ENCODE peak calls at places on chromosomes 1 and 21, in six cellular contexts. One of them, this sample, is unnamed. For H3K27me3, the result is how much of the 10 kb centered on the place peaks cover.

GRCh38 chr1:205585835-205586785 is 45.7 kb downstream of the ELK4 start:
- DNase-seq in colonic mucosa: no peak
- DNase-seq in heart left ventricle: no peak
- DNase-seq in bronchial epithelial cell: no peak
- DNase-seq in breast epithelium: no peak
- DNase-seq in neural progenitor cell: no peak
- DNase-seq in this sample: no peak

GRCh38 chr21:45607021-45607921 is 36.3 kb upstream of the PCBP3 start:
- DNase-seq in colonic mucosa: no peak
- DNase-seq in breast epithelium: no peak
- DNase-seq in bronchial epithelial cell: no peak
- DNase-seq in neural progenitor cell: no peak
- DNase-seq in heart left ventricle: no peak
- DNase-seq in this sample: no peak

GRCh38 chr1:199875856-199876255 is 151.7 kb upstream of the NR5A2 start:
- DNase-seq in bronchial epithelial cell: no peak
- DNase-seq in neural progenitor cell: no peak
- DNase-seq in colonic mucosa: no peak
- DNase-seq in breast epithelium: no peak
- DNase-seq in heart left ventricle: no peak
- DNase-seq in this sample: no peak

GRCh38 chr1:27605796-27606707 is 2.1 kb upstream of the AHDC1 start:
- DNase-seq in neural progenitor cell: peak
- DNase-seq in colonic mucosa: peak
- DNase-seq in heart left ventricle: peak
- DNase-seq in breast epithelium: no peak
- DNase-seq in bronchial epithelial cell: peak
- DNase-seq in this sample: peak

GRCh38 chr1:48073773-48074172 is 76.6 kb upstream of the TRABD2B start:
- DNase-seq in heart left ventricle: no peak
- DNase-seq in breast epithelium: no peak
- DNase-seq in colonic mucosa: no peak
- DNase-seq in bronchial epithelial cell: no peak
- DNase-seq in neural progenitor cell: no peak
- DNase-seq in this sample: no peak

GRCh38 chr1:1230656-1231399 is 973 bp downstream of the SDF4 start:
- DNase-seq in colonic mucosa: peak
- DNase-seq in breast epithelium: no peak
- DNase-seq in heart left ventricle: no peak
- DNase-seq in neural progenitor cell: no peak
- DNase-seq in bronchial epithelial cell: peak
- DNase-seq in this sample: no peak

GRCh38 chr1:236419502-236419901 is 25.4 kb downstream of the EDARADD start:
- DNase-seq in neural progenitor cell: no peak
- DNase-seq in colonic mucosa: no peak
- DNase-seq in breast epithelium: no peak
- DNase-seq in bronchial epithelial cell: no peak
- DNase-seq in heart left ventricle: no peak
- DNase-seq in this sample: no peak

GRCh38 chr1:26848947-26849774 is 13.8 kb upstream of the SFN start:
- DNase-seq in breast epithelium: no peak
- DNase-seq in heart left ventricle: no peak
- DNase-seq in bronchial epithelial cell: peak
- DNase-seq in neural progenitor cell: no peak
- DNase-seq in colonic mucosa: peak
- DNase-seq in this sample: no peak

GRCh38 chr1:151436985-151437384 is 22.3 kb downstream of the POGZ start:
- DNase-seq in bronchial epithelial cell: no peak
- DNase-seq in heart left ventricle: no peak
- DNase-seq in colonic mucosa: no peak
- DNase-seq in breast epithelium: no peak
- DNase-seq in neural progenitor cell: no peak
- DNase-seq in this sample: no peak

DNA sequence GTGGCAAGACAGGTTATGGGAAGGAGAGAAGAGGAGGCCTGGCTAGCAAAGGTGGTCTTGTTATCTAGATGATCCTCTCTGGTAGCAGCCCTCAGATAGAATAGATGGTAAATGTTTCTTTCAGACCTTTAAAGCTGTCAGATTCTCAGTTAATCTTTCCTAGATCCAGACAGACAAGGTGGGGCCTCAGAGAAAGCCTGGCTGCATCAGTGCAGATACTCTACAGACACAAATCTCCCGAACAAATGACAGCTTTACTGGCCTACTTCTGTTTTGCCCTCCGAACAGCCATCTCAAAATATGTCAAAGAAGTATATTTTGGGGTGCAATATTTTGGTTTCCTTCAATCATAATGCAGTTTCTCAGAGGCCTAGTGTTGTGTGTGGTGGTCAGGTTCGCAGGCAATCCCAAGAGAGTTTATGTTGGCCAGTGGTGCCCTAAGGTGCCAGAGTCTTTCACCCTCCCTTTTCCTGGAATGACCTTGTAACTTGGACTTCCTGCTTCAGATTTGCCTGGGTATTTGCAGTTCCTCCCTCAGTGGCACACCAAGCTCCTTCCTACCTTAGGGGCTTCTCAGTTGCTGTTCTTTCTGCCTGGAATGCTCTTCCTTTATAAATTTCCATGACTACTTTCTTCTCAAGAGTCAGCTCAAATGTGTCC is 7.0 kb downstream of the LRRC8B start:
- DNase-seq in bronchial epithelial cell: no peak
- DNase-seq in neural progenitor cell: no peak
- DNase-seq in heart left ventricle: no peak
- DNase-seq in breast epithelium: no peak
- DNase-seq in colonic mucosa: no peak
- DNase-seq in this sample: no peak
- H3K27me3 ChIP-seq in bronchial epithelial cell: under half
- H3K27me3 ChIP-seq in neural progenitor cell: under half
- H3K27me3 ChIP-seq in heart left ventricle: under half
- H3K27me3 ChIP-seq in breast epithelium: under half
- H3K27me3 ChIP-seq in colonic mucosa: under half
- H3K27me3 ChIP-seq in this sample: under half

GRCh38 chr1:243623831-243624230 is 226.2 kb downstream of the AKT3 start:
- DNase-seq in colonic mucosa: no peak
- DNase-seq in neural progenitor cell: no peak
- DNase-seq in bronchial epithelial cell: no peak
- DNase-seq in breast epithelium: no peak
- DNase-seq in heart left ventricle: no peak
- DNase-seq in this sample: no peak
- H3K4me3 ChIP-seq in colonic mucosa: no peak
- H3K4me3 ChIP-seq in neural progenitor cell: no peak
- H3K4me3 ChIP-seq in bronchial epithelial cell: no peak
- H3K4me3 ChIP-seq in breast epithelium: no peak
- H3K4me3 ChIP-seq in heart left ventricle: no peak
- H3K4me3 ChIP-seq in this sample: no peak

DNA sequence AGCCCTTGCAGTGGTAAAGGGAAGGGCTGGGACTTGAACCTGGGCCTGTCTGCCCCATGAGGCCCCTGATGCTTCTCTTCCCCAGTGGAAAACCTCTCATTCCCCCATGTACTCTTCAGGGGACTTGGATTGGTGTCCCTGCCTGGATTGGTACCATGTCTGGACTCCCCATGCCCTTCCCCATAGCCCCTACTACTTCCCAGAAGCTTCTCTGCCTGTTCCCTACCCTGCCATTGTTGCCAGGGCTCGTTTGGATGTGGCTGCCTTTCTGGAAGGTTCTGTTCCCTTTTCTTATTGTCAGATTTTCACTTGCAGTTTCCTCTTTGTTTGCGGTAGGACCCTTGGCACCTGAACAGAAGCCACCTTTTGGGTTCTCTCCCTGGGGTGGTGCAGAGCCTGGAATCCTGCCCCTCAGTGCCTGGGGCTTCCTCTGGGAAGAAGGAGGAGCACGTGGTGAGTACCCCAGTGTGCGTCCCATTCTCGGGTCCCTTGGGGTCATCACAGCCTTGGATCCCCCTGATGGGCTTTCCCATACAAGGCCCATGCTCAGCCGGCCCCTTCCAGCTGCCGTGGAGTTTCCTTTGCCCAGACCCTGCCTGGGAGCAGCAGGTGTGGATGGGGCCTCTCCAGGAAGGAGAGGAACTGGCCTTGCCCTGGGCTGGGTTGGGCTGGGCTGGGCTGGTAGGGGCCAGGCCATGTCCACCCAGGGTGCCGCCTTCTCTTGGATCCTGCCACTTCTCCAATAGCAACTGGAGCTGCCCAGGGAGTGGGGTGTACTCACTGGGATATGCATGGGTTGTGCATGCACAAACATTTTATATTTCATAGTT is 281.1 kb downstream of the PTPRU start:
- DNase-seq in neural progenitor cell: no peak
- DNase-seq in heart left ventricle: no peak
- DNase-seq in bronchial epithelial cell: no peak
- DNase-seq in colonic mucosa: no peak
- DNase-seq in breast epithelium: no peak
- DNase-seq in this sample: no peak
- TF ChIP-seq CTCF in neural progenitor cell: no peak
- TF ChIP-seq CTCF in heart left ventricle: no peak
- TF ChIP-seq CTCF in bronchial epithelial cell: no peak
- TF ChIP-seq CTCF in colonic mucosa: no peak
- TF ChIP-seq CTCF in breast epithelium: no peak
- TF ChIP-seq CTCF in this sample: no peak

DNA sequence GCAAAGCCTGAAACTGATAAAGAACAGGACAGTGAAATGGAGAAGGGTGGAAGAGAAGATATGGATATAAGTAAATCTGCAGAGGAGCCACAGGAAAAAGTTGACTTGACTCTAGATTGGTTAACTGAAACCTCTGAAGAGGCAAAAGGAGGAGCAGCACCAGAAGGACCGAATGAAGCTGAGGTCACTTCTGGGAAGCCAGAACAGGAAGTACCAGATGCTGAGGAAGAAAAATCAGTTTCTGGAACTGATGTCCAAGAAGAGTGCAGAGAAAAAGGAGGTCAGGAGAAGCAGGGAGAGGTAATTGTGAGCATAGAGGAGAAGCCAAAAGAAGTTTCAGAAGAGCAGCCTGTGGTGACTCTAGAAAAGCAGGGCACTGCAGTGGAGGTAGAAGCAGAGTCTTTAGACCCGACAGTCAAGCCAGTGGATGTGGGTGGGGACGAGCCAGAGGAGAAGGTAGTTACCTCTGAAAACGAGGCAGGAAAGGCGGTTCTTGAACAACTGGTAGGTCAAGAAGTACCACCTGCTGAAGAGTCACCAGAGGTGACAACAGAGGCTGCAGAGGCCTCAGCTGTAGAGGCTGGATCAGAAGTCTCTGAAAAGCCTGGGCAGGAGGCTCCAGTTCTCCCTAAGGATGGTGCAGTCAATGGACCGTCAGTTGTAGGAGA is 16.3 kb downstream of the CCDC17 start:
- DNase-seq in heart left ventricle: no peak
- DNase-seq in neural progenitor cell: no peak
- DNase-seq in bronchial epithelial cell: no peak
- DNase-seq in colonic mucosa: no peak
- DNase-seq in breast epithelium: no peak
- DNase-seq in this sample: no peak
- H3K27me3 ChIP-seq in heart left ventricle: under half
- H3K27me3 ChIP-seq in neural progenitor cell: under half
- H3K27me3 ChIP-seq in bronchial epithelial cell: under half
- H3K27me3 ChIP-seq in colonic mucosa: under half
- H3K27me3 ChIP-seq in breast epithelium: under half
- H3K27me3 ChIP-seq in this sample: under half

DNA sequence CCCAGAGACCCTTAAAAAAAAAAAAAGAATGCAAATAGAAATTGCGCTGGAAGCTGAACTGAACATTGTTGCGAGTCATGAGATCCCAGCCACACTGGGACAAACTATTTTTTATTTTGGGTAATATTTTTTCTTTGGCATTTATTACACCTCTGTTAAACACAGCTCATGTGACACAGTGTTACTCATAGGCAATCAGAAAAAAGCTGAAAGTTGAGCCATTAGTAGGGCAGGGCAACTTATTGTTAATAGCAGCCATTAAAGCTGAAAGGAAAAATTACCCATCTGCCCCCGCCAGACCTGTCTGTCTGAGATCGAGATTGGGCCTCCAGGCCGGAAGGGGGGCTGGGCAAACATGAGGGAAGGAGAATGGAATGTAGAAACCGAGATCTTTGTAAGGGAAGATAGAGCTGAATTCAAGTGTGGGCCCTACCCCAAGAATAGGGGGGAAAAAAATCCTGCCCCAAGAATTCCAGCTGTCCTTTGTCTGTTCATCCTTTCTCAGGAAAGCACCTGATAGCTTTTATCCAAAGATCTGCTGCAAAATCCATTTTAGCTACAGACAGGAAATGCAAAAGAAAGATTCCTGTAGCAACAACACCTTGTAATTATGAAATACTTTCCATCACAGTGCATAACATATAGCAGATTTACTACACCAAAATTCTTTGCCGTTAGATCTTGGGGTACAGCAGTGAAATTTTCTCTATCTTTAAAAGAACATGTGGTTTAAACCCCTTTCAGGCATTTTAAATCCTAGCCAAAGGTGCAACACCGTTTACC is 212.8 kb downstream of the PBX1 start:
- DNase-seq in heart left ventricle: no peak
- DNase-seq in colonic mucosa: no peak
- DNase-seq in neural progenitor cell: no peak
- DNase-seq in breast epithelium: no peak
- DNase-seq in bronchial epithelial cell: peak
- DNase-seq in this sample: no peak
- H3K4me3 ChIP-seq in heart left ventricle: no peak
- H3K4me3 ChIP-seq in colonic mucosa: no peak
- H3K4me3 ChIP-seq in neural progenitor cell: no peak
- H3K4me3 ChIP-seq in breast epithelium: no peak
- H3K4me3 ChIP-seq in bronchial epithelial cell: no peak
- H3K4me3 ChIP-seq in this sample: no peak

GRCh38 chr1:72186733-72187307 is 95.5 kb downstream of the NEGR1 start:
- DNase-seq in breast epithelium: no peak
- DNase-seq in neural progenitor cell: no peak
- DNase-seq in bronchial epithelial cell: peak
- DNase-seq in colonic mucosa: no peak
- DNase-seq in heart left ventricle: no peak
- DNase-seq in this sample: no peak
- TF ChIP-seq CTCF in breast epithelium: no peak
- TF ChIP-seq CTCF in neural progenitor cell: peak
- TF ChIP-seq CTCF in bronchial epithelial cell: peak
- TF ChIP-seq CTCF in colonic mucosa: no peak
- TF ChIP-seq CTCF in heart left ventricle: no peak
- TF ChIP-seq CTCF in this sample: peak

GRCh38 chr1:63319069-63320023 is 3.0 kb upstream of the FOXD3 start:
- DNase-seq in breast epithelium: no peak
- DNase-seq in colonic mucosa: no peak
- DNase-seq in heart left ventricle: no peak
- DNase-seq in bronchial epithelial cell: no peak
- DNase-seq in neural progenitor cell: peak
- DNase-seq in this sample: no peak

GRCh38 chr1:63317814-63318156 is 4.6 kb upstream of the FOXD3 start:
- DNase-seq in breast epithelium: no peak
- DNase-seq in heart left ventricle: no peak
- DNase-seq in neural progenitor cell: no peak
- DNase-seq in colonic mucosa: no peak
- DNase-seq in bronchial epithelial cell: no peak
- DNase-seq in this sample: no peak

GRCh38 chr1:63318255-63319068 is 3.9 kb upstream of the FOXD3 start:
- DNase-seq in bronchial epithelial cell: no peak
- DNase-seq in neural progenitor cell: peak
- DNase-seq in colonic mucosa: no peak
- DNase-seq in breast epithelium: no peak
- DNase-seq in heart left ventricle: no peak
- DNase-seq in this sample: no peak

GRCh38 chr1:63317007-63317813 is 5.2 kb upstream of the FOXD3 start:
- DNase-seq in breast epithelium: peak
- DNase-seq in bronchial epithelial cell: peak
- DNase-seq in neural progenitor cell: peak
- DNase-seq in heart left ventricle: peak
- DNase-seq in colonic mucosa: peak
- DNase-seq in this sample: no peak

GRCh38 chr1:63316540-63316939 is 5.8 kb upstream of the FOXD3 start:
- DNase-seq in breast epithelium: no peak
- DNase-seq in bronchial epithelial cell: no peak
- DNase-seq in heart left ventricle: no peak
- DNase-seq in neural progenitor cell: no peak
- DNase-seq in colonic mucosa: no peak
- DNase-seq in this sample: no peak
- H3K27me3 ChIP-seq in breast epithelium: under half
- H3K27me3 ChIP-seq in bronchial epithelial cell: under half
- H3K27me3 ChIP-seq in heart left ventricle: half or more
- H3K27me3 ChIP-seq in neural progenitor cell: half or more
- H3K27me3 ChIP-seq in colonic mucosa: half or more
- H3K27me3 ChIP-seq in this sample: half or more